ENCODE peak calls at places on chromosome 15, in five cellular contexts. F is IMR-90, N is H9, G is endothelial cell, U is GM20000. V is an unnamed sample.

GRCh38 chr15:80152896-80153876 is at the start of gene FAH:
- DNase-seq in F (peak), N (peak), G (no peak), U (peak), V (no peak)

GRCh38 chr15:77634266-77634962 is 1.7 kb upstream of the LINGO1 start:
- DNase-seq in F (peak), N (peak), G (peak), U (peak), V (peak)

GRCh38 chr15:90895571-90896117 is 7.5 kb upstream of the MAN2A2 start:
- DNase-seq in F (no peak), N (no peak), G (no peak), U (no peak), V (no peak)

GRCh38 chr15:68407141-68407885 is 24.6 kb downstream of the ITGA11 start:
- DNase-seq in F (no peak), N (no peak), G (no peak), U (no peak), V (no peak)

GRCh38 chr15:68797157-68797556 is 23.5 kb downstream of the ANP32A start:
- DNase-seq in F (peak), N (no peak), G (no peak), U (peak), V (peak)

GRCh38 chr15:48896775-48897143 is 18.8 kb downstream of the EID1 start:
- DNase-seq in F (no peak), N (no peak), G (no peak), U (no peak), V (no peak)

GRCh38 chr15:101433396-101433795 is 56.1 kb downstream of the PCSK6 start:
- DNase-seq in F (no peak), N (peak), G (no peak), U (no peak), V (no peak)

GRCh38 chr15:69014454-69014853 is at the start of gene NOX5:
- DNase-seq in F (peak), N (no peak), G (no peak), U (no peak), V (no peak)

GRCh38 chr15:52527898-52528464 is 699 bp downstream of the MYO5A start:
- DNase-seq in F (peak), N (no peak), G (peak), U (peak), V (peak)

GRCh38 chr15:62348528-62349087 is 183.5 kb upstream of the C2CD4B start:
- DNase-seq in F (no peak), N (no peak), G (no peak), U (no peak), V (no peak)

GRCh38 chr15:56243774-56244236 is at the start of gene RFX7:
- DNase-seq in F (peak), N (peak), G (peak), U (peak), V (peak)

GRCh38 chr15:21261965-21262850 is 178.1 kb downstream of the POTEB3 start:
- DNase-seq in F (no peak), N (no peak), G (no peak), U (peak), V (peak)

GRCh38 chr15:90075420-90076289 is 26.6 kb downstream of the IDH2 start:
- DNase-seq in F (no peak), N (peak), G (no peak), U (no peak), V (no peak)

GRCh38 chr15:57969355-57969754 is 96.2 kb downstream of the ALDH1A2 start:
- DNase-seq in F (no peak), N (no peak), G (peak), U (no peak), V (no peak)

GRCh38 chr15:51094606-51095569 is at the start of gene TNFAIP8L3:
- DNase-seq in F (no peak), N (peak), G (peak), U (peak), V (no peak)

GRCh38 chr15:57026016-57026602 is 107.7 kb downstream of the TCF12 start:
- DNase-seq in F (peak), N (no peak), G (no peak), U (no peak), V (no peak)

GRCh38 chr15:83323296-83323711 is 38.8 kb upstream of the BNC1 start:
- DNase-seq in F (peak), N (no peak), G (no peak), U (no peak), V (no peak)

GRCh38 chr15:70451861-70452653 is 311.3 kb downstream of the UACA start:
- DNase-seq in F (no peak), N (peak), G (no peak), U (no peak), V (no peak)

GRCh38 chr15:77002954-77003912 is 8.3 kb downstream of the PSTPIP1 start:
- DNase-seq in F (no peak), N (no peak), G (no peak), U (peak), V (peak)

GRCh38 chr15:37038036-37038715 is 62.2 kb downstream of the MEIS2 start:
- DNase-seq in F (peak), N (no peak), G (no peak), U (no peak), V (no peak)

GRCh38 chr15:75776075-75776443 is 63.4 kb upstream of the CSPG4 start:
- DNase-seq in F (peak), N (no peak), G (no peak), U (no peak), V (no peak)

GRCh38 chr15:68326711-68327412 is 49.3 kb downstream of the FEM1B start:
- DNase-seq in F (no peak), N (no peak), G (no peak), U (no peak), V (no peak)

GRCh38 chr15:92365079-92365478 is 28.6 kb upstream of the ST8SIA2 start:
- DNase-seq in F (no peak), N (no peak), G (no peak), U (no peak), V (no peak)

GRCh38 chr15:55789066-55789660 is 46.2 kb upstream of the PRTG start:
- DNase-seq in F (no peak), N (peak), G (no peak), U (peak), V (peak)

GRCh38 chr15:56428821-56429458 is 36.0 kb downstream of the MNS1 start:
- DNase-seq in F (peak), N (no peak), G (no peak), U (peak), V (peak)

GRCh38 chr15:42102646-42103235 is 8.4 kb upstream of the PLA2G4D start:
- DNase-seq in F (peak), N (no peak), G (no peak), U (no peak), V (no peak)

GRCh38 chr15:74954515-74954914 is 2.1 kb downstream of the RPP25 start:
- DNase-seq in F (peak), N (no peak), G (peak), U (no peak), V (no peak)

DNA sequence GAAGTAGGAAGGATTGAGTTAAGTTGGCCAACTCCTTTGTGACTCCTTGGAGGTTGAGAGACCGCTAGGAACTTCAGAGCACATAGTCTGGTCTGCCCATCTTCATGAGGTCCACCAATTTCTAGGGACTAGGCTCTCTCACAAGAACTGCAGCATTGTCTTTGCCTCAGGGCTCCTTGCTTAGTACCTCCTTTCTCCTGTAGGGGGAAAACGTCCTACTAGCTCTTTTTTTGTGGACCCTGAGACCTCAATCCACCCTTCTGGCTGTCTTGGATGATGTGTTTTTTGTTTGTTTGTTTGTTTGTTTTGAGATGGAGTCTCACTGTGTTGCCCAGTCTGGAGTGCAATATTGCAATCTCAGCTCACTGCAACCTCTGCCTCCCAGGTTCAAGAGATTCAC is 21.6 kb downstream of the REC114 start:
- DNase-seq in F (no peak), N (peak), G (peak), U (no peak), V (no peak)
- TF ChIP-seq CTCF in F (no peak), N (peak), G (peak), U (no peak), V (no peak)

DNA sequence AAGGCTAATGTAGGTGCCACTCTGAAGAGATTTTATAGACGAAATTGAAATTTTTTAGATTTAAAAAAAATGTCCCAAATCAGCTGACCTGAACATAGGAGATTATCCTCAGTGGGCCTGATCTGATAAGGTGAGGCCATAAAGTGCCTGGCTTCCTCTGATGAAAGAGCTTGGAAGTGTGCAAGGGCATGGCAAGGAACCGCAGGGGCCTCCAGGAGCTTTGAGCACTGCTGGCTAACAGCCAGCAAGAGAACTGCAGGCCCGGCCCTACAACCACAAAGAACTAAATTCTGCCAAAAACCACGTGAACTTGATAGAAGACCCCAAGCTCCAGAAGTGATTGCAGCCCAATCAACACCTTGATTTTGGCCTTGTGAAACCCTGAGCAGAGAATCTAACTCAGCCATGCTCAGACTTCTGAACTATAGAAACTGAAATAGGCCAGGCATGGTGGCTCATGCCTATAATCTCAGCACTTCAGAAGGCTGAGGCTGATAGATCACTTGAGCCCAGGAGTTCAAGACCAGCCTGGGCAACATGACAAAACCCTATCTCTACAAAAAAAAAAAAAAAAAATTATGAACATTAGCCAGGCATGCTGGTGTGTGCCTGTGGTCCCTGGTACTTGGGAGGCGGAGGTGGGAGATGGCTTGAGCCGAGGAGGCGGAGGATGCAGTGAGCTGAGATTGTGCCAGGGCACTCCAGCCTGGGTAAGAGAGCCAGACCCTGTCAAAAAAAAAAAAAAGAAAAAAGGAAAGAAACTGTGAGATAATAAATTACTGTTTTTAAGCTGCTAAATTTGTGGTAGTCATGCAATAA is 7.7 kb upstream of the DIS3L start:
- DNase-seq in F (no peak), N (no peak), G (no peak), U (no peak), V (no peak)
- TF ChIP-seq CTCF in F (no peak), N (no peak), G (no peak), U (no peak), V (no peak)

DNA sequence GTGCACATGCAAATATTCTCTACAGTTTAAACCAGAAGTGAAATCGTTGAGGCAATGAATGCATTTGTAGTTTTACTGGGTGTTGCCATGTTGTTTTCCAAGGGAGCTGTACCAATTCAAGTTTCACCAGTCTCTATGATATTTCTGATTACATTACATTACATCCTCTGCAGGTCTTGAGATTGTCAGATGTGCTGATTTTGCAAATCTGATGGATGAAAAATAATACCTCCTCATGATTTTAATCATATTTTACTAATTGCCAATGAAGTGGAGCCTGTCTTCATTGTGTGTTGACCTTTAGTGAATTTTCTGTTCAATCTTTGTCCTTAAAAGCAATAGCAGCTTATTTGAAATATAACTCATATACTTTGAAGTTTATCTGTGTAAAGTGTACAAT is 282.4 kb downstream of the NR2F2 start:
- DNase-seq in F (no peak), N (no peak), G (no peak), U (no peak), V (no peak)
- TF ChIP-seq CTCF in F (no peak), N (no peak), G (no peak), U (no peak), V (no peak)

GRCh38 chr15:64739216-64739976 is 36.0 kb downstream of the RBPMS2 start:
- DNase-seq in F (peak), N (no peak), G (no peak), U (no peak), V (no peak)

GRCh38 chr15:64742921-64743320 is 32.5 kb downstream of the RBPMS2 start:
- DNase-seq in F (no peak), N (no peak), G (no peak), U (no peak), V (no peak)

GRCh38 chr15:64738231-64739095 is 36.9 kb downstream of the RBPMS2 start:
- DNase-seq in F (no peak), N (no peak), G (no peak), U (no peak), V (no peak)

GRCh38 chr15:64742385-64742784 is 33.0 kb downstream of the RBPMS2 start:
- DNase-seq in F (no peak), N (no peak), G (no peak), U (no peak), V (no peak)

GRCh38 chr15:64740361-64741170 is 34.8 kb downstream of the RBPMS2 start:
- DNase-seq in F (peak), N (no peak), G (no peak), U (peak), V (peak)
- TF ChIP-seq CTCF in F (peak), N (no peak), G (no peak), U (no peak), V (peak)